ENCODE peak calls at places on chromosomes 11 and 22, in five cellular contexts. V, K, S, I and F are unnamed samples.

GRCh38 chr11:10117709-10118341 is 176.2 kb downstream of the SBF2 start:
- DNase-seq in I (no peak), S (no peak), V (no peak), K (peak), F (no peak)

GRCh38 chr11:33437529-33437928 is 180.3 kb downstream of the HIPK3 start:
- DNase-seq in S (no peak), V (no peak), K (no peak), I (no peak), F (no peak)

GRCh38 chr11:95134491-95134890 is 44.8 kb downstream of the ENDOD1 start:
- DNase-seq in I (no peak), K (peak), V (no peak), S (peak), F (no peak)

GRCh38 chr22:50656122-50657070 is 16.2 kb upstream of the SHANK3 start:
- DNase-seq in V (no peak), S (peak), I (no peak), K (peak), F (no peak)

GRCh38 chr22:39270280-39270679 is 25.5 kb upstream of the PDGFB start:
- DNase-seq in S (no peak), V (no peak), K (no peak), I (no peak), F (no peak)

GRCh38 chr11:35047179-35047578 is 91.8 kb upstream of the CD44 start:
- DNase-seq in K (no peak), V (no peak), I (no peak), S (no peak), F (no peak)

GRCh38 chr22:45150139-45150538 is 13.6 kb upstream of the NUP50 start:
- DNase-seq in K (no peak), S (no peak), V (no peak), I (no peak), F (no peak)

GRCh38 chr11:64437426-64437825 is 78.5 kb downstream of the RPS6KA4 start:
- DNase-seq in I (no peak), K (no peak), S (no peak), V (no peak), F (no peak)

GRCh38 chr22:37079668-37080171 is 28.2 kb downstream of the KCTD17 start:
- DNase-seq in I (no peak), S (no peak), K (peak), V (peak), F (no peak)

GRCh38 chr11:14611939-14612338 is 31.7 kb upstream of the PDE3B start:
- DNase-seq in I (no peak), S (no peak), V (no peak), K (no peak), F (no peak)

GRCh38 chr11:95165638-95166037 is 65.4 kb downstream of the SESN3 start:
- DNase-seq in S (no peak), V (no peak), K (no peak), I (no peak), F (no peak)

GRCh38 chr11:94762208-94762607 is 5.9 kb upstream of the AMOTL1 start:
- DNase-seq in K (no peak), I (peak), S (peak), V (peak), F (no peak)

GRCh38 chr22:46854125-46854870 is 91.8 kb downstream of the TBC1D22A start:
- DNase-seq in V (peak), I (no peak), S (no peak), K (peak), F (no peak)

GRCh38 chr11:61828629-61829407 is 718 bp downstream of the FADS2 start:
- DNase-seq in V (no peak), I (no peak), K (no peak), S (peak), F (no peak)

GRCh38 chr22:27792452-27793165 is 8.9 kb downstream of the MN1 start:
- DNase-seq in S (no peak), K (no peak), V (no peak), I (no peak), F (no peak)

GRCh38 chr11:40885257-40885947 is 574.0 kb downstream of the LRRC4C start:
- DNase-seq in S (no peak), K (no peak), V (no peak), I (no peak), F (no peak)

GRCh38 chr22:22908941-22909604 is 21.5 kb downstream of the IGLL5 start:
- DNase-seq in S (no peak), I (no peak), V (no peak), K (no peak), F (no peak)

GRCh38 chr11:34513674-34513995 is at the start of gene ELF5:
- DNase-seq in S (no peak), V (no peak), K (no peak), I (no peak), F (no peak)

GRCh38 chr11:79119491-79120284 is 321.1 kb downstream of the TENM4 start:
- DNase-seq in S (no peak), I (no peak), K (no peak), V (no peak), F (no peak)

GRCh38 chr11:118938491-118939411 is 13.0 kb upstream of the BCL9L start:
- DNase-seq in V (no peak), I (peak), S (peak), K (peak), F (no peak)

GRCh38 chr22:36327922-36328551 is 59.7 kb downstream of the MYH9 start:
- DNase-seq in I (no peak), K (peak), V (no peak), S (no peak), F (no peak)

GRCh38 chr22:24159650-24160049 is 21.6 kb upstream of the SUSD2 start:
- DNase-seq in S (no peak), V (no peak), I (no peak), K (no peak), F (no peak)

GRCh38 chr22:48553694-48554308 is 1273.9 kb downstream of the BRD1 start:
- DNase-seq in I (no peak), K (no peak), S (no peak), V (no peak), F (no peak)

GRCh38 chr11:74611369-74611861 is 19.0 kb downstream of the POLD3 start:
- DNase-seq in K (peak), V (peak), S (peak), I (peak), F (no peak)

GRCh38 chr22:38461057-38461413 is 6.0 kb upstream of the KCNJ4 start:
- DNase-seq in V (no peak), K (no peak), I (no peak), S (no peak), F (no peak)

GRCh38 chr11:121422675-121423074 is 29.4 kb upstream of the SORL1 start:
- DNase-seq in K (no peak), S (no peak), V (no peak), I (no peak), F (peak)

GRCh38 chr22:49519117-49519737 is 308.4 kb downstream of the BRD1 start:
- DNase-seq in K (no peak), V (no peak), I (no peak), S (no peak), F (no peak)

GRCh38 chr11:121535122-121535796 is 82.5 kb upstream of the SORL1-AS1 start:
- DNase-seq in V (no peak), S (no peak), I (no peak), K (peak), F (no peak)

GRCh38 chr11:47979378-47980092 is 824 bp upstream of the PTPRJ start:
- DNase-seq in S (peak), K (no peak), I (no peak), V (no peak), F (no peak)

DNA sequence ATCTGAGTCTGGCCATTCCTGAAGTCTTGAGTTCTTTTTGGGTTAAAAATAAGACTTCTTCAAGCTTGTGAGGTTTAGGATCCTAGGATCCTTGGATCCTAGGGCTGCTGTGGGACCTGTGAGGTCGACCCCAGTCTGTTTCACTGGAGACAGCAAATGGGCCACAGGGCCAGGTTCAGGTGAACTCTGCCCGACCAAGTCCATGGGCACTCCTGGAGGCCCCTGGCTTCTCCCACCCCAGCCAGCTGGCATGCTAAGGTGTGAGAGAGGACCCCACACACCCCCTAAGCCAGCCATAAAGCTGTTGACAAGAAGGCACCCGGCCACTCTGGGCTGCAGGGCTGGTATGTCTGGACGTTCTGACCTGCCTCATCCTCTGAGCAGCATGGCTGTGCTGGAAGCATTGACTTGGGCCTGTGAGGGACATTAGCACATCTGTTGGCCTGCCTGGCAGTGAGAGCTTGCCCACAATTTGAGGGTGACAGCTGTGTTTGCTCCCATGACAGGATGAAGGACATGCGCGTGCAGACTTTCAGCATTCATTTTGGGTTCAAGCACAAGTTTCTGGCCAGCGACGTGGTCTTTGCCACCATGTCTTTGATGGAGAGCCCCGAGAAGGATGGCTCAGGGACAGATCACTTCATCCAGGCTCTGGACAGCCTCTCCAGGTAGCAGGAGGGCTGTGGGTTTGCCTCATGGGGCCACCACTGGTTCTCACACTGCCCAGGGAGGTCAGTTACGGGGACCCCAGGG is 16.0 kb downstream of the CLDN5 start:
- DNase-seq in S (no peak), I (no peak), V (no peak), K (no peak), F (no peak)
- TF ChIP-seq CEBPB in S (no peak), I (no peak), V (no peak), K (no peak), F (no peak)

DNA sequence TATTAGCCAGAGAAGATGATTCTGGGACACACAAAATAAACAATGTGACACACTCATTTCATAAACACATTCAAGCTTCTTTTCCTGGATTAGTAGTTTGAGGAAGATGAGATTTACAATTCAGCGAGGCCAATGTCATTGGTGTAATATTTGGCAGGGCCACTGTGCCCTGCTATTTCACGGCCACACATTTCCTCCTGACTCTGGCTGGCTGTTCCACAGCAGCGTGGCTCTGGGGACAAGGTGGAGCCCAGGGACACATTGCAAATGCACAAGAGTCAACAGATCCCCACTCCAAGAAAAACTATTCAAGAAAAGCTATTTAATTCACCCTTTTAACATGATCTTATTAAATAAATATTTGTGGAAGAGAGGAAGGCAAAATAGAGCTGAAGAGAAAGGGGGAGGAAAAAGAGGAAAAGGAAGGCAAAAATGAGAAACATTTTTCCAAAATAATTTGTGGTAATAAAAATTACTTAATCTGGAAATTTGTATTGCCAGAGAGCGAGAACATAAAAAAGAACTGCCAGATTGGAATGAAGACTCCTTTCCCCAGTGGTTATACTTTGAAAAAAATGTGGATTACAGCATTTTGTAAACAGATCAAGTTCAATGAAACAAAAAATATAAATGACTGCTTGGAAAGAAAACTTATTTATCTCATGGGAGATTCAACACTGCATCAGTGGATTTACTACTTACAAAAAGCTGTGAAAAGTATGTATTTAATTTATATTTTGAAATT is 27.1 kb downstream of the NXPE2 start:
- DNase-seq in S (no peak), K (no peak), V (no peak), I (no peak), F (no peak)
- TF ChIP-seq CEBPB in S (no peak), K (no peak), V (no peak), I (no peak), F (no peak)

DNA sequence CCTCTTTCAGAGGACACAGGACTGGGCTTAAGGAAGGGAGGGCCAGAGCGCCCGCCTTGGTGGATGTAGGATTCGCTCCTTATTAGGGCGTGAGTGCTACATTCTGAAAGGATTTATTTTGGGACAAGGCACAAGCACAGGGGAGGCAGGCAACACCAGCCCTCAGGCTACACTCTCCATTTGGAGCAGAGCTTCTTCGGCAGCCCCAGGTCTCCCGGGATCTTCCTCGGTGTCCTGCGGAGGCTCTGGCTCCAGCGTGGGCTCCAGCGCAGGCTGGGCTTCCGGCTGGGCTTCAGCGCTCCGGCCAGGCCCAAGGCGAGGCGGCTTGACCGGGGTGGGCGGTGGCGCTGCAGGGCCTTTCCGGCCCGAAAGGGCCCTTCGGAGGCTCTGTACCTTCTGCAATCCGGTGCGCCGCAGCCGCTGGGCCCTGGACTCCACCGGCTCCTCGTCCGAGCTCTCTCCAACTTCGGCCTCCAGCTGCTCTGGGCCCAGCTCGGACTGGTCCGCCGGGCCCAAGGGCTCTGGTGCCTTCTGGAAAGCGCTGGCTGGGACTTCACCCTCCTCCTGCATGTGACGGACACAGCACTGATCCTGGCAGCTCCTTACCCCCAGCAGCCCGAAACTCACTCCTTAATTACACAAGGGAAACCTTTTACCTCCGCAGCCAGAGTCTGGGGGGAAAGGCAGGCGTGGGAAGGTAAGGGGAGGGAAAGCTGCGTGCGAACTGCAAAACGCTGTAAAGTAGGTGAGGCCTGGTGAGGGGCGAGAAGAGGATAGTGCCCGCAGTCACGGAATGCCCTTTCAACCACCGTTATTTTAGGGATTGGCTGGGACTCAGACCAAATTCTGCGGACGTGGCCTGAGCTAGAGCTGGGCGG is 1.1 kb downstream of the CAVIN3 start:
- DNase-seq in S (peak), V (no peak), I (no peak), K (peak), F (no peak)
- TF ChIP-seq CEBPB in S (no peak), V (no peak), I (no peak), K (no peak), F (no peak)

DNA sequence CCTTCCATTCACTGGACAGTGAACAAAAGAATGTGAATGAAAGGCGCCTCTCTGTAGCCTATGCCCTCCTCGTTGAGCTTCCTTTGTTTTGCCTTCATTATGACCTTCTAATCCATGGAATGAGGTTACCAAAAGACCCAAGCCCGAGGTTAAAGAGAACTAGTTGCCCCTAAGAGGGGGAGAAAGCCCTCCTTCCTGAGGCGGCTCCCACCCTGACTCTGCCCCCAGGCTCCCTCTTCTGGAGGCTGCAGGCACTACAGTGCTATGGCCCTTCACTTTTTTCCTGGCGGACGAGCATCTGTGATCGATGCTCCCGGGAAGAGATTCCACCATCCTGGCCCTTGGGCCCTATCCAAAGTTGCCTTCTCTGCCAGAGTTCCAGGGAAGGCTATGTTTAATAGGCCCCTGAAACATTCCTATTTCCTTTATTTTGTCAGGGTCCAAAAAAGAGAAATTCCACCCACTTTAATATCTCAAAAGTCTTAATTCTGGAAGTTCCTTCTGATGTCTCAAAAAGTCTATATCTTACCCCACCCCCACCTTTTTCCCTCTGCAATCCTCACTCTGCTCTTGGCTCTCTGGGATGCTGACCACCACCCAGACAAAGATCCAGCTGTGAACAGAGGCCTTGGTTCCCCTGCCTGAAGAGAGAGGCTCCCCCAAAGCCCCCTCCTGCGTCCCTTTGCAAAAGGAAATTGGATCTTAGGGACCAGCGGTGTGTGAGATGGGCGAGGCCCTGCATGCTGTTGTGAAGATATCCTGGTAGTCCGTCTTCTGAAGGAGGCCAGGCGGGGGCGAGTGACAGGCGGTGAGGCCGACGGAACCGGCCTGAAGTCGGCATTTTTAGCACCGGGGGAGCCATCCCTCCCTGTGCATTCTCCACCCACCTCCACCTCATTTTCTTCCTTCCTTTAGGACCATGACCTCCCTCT is 147.1 kb downstream of the FEZ1 start:
- DNase-seq in K (peak), V (peak), I (no peak), S (peak), F (no peak)
- TF ChIP-seq CEBPB in K (no peak), V (no peak), I (no peak), S (no peak), F (no peak)

DNA sequence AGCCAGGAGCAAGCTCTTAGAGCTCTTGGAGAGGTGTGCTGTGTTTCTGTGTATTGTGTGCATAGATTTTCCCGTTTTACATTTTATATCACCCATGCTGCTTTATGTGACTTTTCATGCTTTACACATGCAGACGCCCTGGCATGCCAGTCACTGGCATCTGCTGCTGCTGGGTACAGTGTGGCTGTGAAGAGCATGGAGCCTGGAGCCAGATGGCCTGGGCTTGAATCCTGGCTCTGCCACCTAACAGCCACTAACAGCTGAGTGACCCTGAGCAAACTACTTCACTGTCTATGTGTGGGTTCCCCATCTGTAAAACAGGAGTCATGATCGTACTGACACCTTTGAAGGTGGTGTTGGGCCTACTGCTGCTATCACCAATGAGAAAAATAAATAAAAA is 23.1 kb downstream of the POLR3H start:
- DNase-seq in K (no peak), I (no peak), S (no peak), V (no peak), F (no peak)
- TF ChIP-seq CEBPB in K (no peak), I (no peak), S (no peak), V (no peak), F (no peak)

GRCh38 chr11:44561964-44562734 is 3.3 kb upstream of the CD82 start:
- DNase-seq in S (no peak), V (no peak), K (no peak), I (no peak), F (no peak)

GRCh38 chr11:44563716-44564115 is 1.7 kb upstream of the CD82 start:
- DNase-seq in K (peak), S (no peak), V (no peak), I (no peak), F (no peak)

GRCh38 chr11:44561275-44561781 is 4.1 kb upstream of the CD82 start:
- DNase-seq in K (peak), S (no peak), V (peak), I (no peak), F (no peak)

GRCh38 chr11:44564198-44564597 is 1.3 kb upstream of the CD82 start:
- DNase-seq in S (no peak), K (peak), I (no peak), V (no peak), F (no peak)

DNA sequence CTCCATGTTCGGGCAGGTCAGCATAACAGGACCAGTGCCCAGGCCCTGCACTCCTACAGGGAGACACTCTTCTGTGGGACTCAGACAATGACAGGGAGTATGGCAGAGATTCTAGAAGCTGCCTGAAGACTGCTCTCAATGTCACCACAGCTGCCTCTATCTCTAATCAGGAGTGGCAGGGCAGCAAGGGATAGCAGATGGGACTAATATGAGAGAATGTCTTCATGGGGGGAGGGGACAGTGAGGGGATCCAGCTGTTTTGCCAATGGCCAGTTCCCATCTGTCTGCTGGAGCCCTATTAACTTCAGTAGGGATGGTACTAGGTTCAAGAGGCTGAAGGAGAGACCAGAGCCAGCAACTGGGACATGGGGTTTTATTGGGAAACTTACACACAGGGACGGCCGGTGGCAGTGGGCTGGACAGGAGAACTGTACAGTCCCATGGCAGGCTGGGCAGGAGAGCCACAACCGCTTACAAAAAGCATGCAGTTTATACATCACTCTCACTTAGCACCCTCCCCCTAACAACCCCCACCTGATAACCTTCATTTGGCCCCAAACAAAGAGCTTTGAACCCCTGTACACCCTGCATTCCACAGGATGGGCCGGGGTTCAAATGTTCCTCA is 2.5 kb upstream of the CD82 start:
- DNase-seq in I (no peak), K (no peak), V (no peak), S (no peak), F (no peak)
- TF ChIP-seq CEBPB in I (no peak), K (no peak), V (no peak), S (no peak), F (no peak)